ENCODE peak calls at places on chromosomes 16 and 17, in four cellular contexts. T is IMR-90, I is fibroblast of villous mesenchyme, Y is breast epithelium. A is an unnamed sample.

GRCh38 chr16:51708861-51709260 is 557.8 kb upstream of the SALL1 start:
- DNase-seq in Y (no peak), I (no peak), T (no peak), A (peak)

GRCh38 chr17:17354560-17355357 is 51.6 kb downstream of the NT5M start:
- DNase-seq in Y (peak), T (peak), I (peak), A (peak)

GRCh38 chr17:75518201-75518600 is 1.9 kb downstream of the TSEN54 start:
- DNase-seq in Y (no peak), T (no peak), I (no peak), A (no peak)

GRCh38 chr16:23061669-23062068 is 87.6 kb downstream of the USP31 start:
- DNase-seq in Y (no peak), I (no peak), T (peak), A (no peak)

GRCh38 chr16:23105309-23105708 is 43.9 kb downstream of the USP31 start:
- DNase-seq in T (no peak), Y (no peak), I (no peak), A (no peak)

GRCh38 chr17:78129385-78130079 is 977 bp upstream of the TMC6 start:
- DNase-seq in T (no peak), I (no peak), Y (no peak), A (no peak)

GRCh38 chr16:70689970-70690905 is 4.4 kb upstream of the MTSS2 start:
- DNase-seq in I (no peak), Y (no peak), T (no peak), A (no peak)

GRCh38 chr16:12531937-12532336 is 271.8 kb downstream of the CPPED1 start:
- DNase-seq in Y (no peak), I (peak), T (peak), A (no peak)

GRCh38 chr16:57284206-57284951 is at the start of gene PLLP:
- DNase-seq in I (peak), T (peak), Y (no peak), A (no peak)

GRCh38 chr16:81492307-81492706 is 47.7 kb downstream of the CMIP start:
- DNase-seq in T (no peak), Y (no peak), I (no peak), A (no peak)

GRCh38 chr17:14637260-14637659 is 336.4 kb downstream of the HS3ST3B1 start:
- DNase-seq in Y (no peak), T (no peak), I (no peak), A (no peak)

GRCh38 chr16:28534542-28535373 is 4.0 kb downstream of the NUPR1 start:
- DNase-seq in T (no peak), Y (no peak), I (peak), A (peak)

GRCh38 chr16:66481081-66481942 is 54.2 kb downstream of the BEAN1 start:
- DNase-seq in I (no peak), T (no peak), Y (peak), A (no peak)

DNA sequence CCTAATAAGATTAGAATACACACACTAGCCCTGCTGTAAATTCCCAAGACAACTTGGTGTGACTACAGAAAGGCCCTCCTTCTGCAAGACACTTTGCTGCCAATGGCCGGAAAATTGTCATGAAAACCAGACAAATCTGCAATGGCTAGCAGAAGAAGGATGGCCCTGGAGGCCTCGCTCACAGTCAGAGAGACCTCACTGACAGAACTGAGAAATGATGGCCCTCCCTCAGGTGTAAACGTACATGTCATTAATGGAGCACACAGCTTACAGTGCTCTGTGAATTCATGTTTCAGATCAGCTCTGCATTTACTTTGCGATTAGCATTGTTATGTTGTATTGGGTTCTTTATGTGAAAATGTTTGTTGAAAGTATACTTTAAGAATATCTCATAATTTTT is 202.9 kb upstream of the N4BP1 start:
- DNase-seq in T (no peak), I (no peak), Y (no peak), A (no peak)
- TF ChIP-seq CTCF in T (no peak), I (no peak), Y (no peak), A (no peak)

DNA sequence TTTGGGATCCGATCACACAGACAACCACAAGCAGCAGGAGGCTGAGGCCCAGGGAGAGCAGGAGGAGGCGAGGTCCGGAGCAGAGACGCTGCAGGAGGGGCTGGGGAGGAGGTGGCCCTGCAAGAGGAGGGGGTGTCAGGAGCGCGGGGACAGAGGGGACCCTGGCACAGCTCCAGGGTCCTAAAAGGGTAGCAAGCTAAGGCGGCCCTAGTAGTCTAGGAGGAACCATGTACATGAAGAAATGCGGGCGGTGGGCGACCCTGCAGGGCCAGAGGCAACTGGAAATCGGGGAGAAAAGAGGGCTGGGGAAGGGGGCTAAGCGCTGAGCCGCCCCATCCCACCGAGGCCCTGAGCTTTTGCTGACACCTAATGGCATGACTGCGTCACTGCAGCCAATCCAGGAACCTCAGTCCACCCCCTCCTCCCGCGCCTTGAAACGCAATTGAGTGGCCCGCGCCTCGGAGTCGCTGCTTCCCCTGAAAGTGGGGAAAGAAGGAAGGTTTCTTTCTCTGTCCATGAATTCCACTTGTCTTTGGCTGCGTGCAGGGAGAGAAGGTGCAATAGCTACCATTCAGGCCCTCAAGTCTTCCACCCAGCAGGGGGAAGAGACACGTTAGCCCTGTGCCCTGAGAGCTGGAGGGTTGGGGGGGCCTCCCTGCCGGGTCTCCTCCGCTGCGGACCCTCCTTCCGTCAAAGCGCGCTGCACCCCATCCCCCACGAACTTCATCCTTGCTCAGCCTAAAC is 1.8 kb downstream of the ASGR1 start:
- DNase-seq in I (peak), T (peak), Y (peak), A (peak)
- H3K4me3 ChIP-seq in I (peak), T (peak), Y (peak), A (peak)

GRCh38 chr17:13025264-13025627 is 7.4 kb upstream of the ELAC2 start:
- DNase-seq in T (no peak), I (no peak), Y (no peak), A (no peak)

GRCh38 chr17:13027246-13027645 is 9.4 kb upstream of the ELAC2 start:
- DNase-seq in T (peak), I (no peak), Y (no peak), A (no peak)

GRCh38 chr17:13025687-13026086 is 7.9 kb upstream of the ELAC2 start:
- DNase-seq in Y (no peak), T (no peak), I (no peak), A (no peak)

GRCh38 chr17:13024526-13025263 is 6.9 kb upstream of the ELAC2 start:
- DNase-seq in I (peak), T (peak), Y (no peak), A (peak)

GRCh38 chr17:13024033-13024432 is 6.2 kb upstream of the ELAC2 start:
- DNase-seq in Y (no peak), I (no peak), T (no peak), A (no peak)
- TF ChIP-seq CTCF in Y (no peak), I (no peak), T (no peak), A (no peak)

GRCh38 chr16:79768594-79768993 is 168.1 kb upstream of the MAF start:
- DNase-seq in I (no peak), T (no peak), Y (no peak), A (no peak)
- H3K4me3 ChIP-seq in I (peak), T (no peak), Y (peak), A (no peak)

GRCh38 chr16:2475413-2476344 is 752 bp downstream of the TBC1D24 start:
- DNase-seq in T (no peak), I (no peak), Y (no peak), A (no peak)
- TF ChIP-seq CTCF in T (no peak), I (no peak), Y (no peak), A (no peak)

GRCh38 chr17:19386974-19387920 is at the start of gene MFAP4:
- DNase-seq in T (peak), Y (peak), I (peak), A (peak)
- H3K4me3 ChIP-seq in T (peak), Y (peak), I (peak), A (peak)

GRCh38 chr17:8221663-8222379 is 11.4 kb upstream of the AURKB start:
- DNase-seq in T (peak), I (peak), Y (peak), A (peak)

GRCh38 chr17:8224891-8225812 is 14.8 kb upstream of the AURKB start:
- DNase-seq in Y (no peak), I (no peak), T (no peak), A (no peak)

GRCh38 chr17:8222380-8222629 is 11.9 kb upstream of the AURKB start:
- DNase-seq in Y (no peak), T (no peak), I (no peak), A (no peak)

GRCh38 chr17:8222630-8223355 is 12.4 kb upstream of the AURKB start:
- DNase-seq in Y (peak), T (peak), I (peak), A (peak)

DNA sequence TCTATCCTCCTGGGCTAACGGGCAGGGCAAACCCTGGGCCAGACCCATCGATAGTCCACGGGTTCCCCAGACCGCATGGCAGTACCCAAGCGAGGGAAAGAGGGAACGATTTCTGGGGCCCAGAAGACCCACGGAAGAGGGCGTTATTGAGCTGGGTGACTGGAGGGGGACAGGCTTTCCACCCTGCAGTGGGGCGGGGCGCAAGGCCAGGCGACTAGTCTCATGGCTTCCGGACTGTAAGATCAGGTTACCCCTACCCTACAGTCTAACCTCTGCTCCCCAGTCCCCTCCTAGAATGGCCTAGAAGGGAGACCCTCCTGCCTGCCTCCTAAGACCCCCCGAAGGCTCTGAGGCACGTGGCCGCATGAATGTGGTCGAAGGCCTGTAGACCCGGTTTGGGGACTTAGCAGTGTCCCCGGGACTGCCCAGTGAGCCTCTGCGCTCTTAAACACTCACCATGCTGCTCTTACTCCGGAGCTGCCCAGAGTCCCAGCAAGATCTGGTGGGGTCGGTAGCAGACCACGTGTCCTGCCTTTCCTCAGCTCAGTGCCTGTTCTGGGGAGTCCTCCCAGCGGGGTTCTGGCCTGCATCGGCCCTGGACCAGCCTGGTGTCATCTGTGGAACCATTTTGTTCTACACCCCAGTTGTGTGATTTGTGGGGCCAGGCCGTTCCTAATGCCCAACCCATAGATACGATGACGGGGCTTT is 13.1 kb upstream of the AURKB start:
- DNase-seq in Y (peak), I (peak), T (peak), A (no peak)
- TF ChIP-seq CTCF in Y (peak), I (peak), T (peak), A (no peak)